ENCODE peak calls at places on chromosomes 6 and 20, in nine cellular contexts. F is HTR-8/SVneo, D is cerebellar cortex, I is aorta, P is A172, L is foreskin fibroblast, W is type B pancreatic cell, K is Panc1, Y is NCI-H1105 treated with DMSO at 0.1 percent for 48 hours. Z is an unnamed sample.

GRCh38 chr6:45791600-45792168 is 224.0 kb downstream of the CLIC5 start:
- DNase-seq in F (peak), D (no peak), I (no peak), P (peak), L (peak), W (no peak), K (no peak), Y (no peak), Z (no peak)

GRCh38 chr6:34176261-34177031 is 30.6 kb upstream of the GRM4 start:
- DNase-seq in F (no peak), D (no peak), I (no peak), P (no peak), L (no peak), W (no peak), K (no peak), Y (no peak), Z (no peak)

GRCh38 chr20:64024141-64024990 is 11.6 kb upstream of the C20orf204 start:
- DNase-seq in F (no peak), D (no peak), I (peak), P (no peak), L (no peak), W (no peak), K (no peak), Y (no peak), Z (no peak)

GRCh38 chr6:21998539-21998938 is 298.3 kb downstream of the PRL start:
- DNase-seq in F (no peak), D (no peak), I (no peak), P (no peak), L (no peak), W (no peak), K (no peak), Y (no peak), Z (no peak)

GRCh38 chr6:88730602-88731001 is 232.8 kb downstream of the RNGTT start:
- DNase-seq in F (peak), D (no peak), I (no peak), P (peak), L (peak), W (no peak), K (no peak), Y (no peak), Z (no peak)

GRCh38 chr6:128720891-128721290 is 162.0 kb upstream of the LAMA2 start:
- DNase-seq in F (no peak), D (no peak), I (no peak), P (no peak), L (no peak), W (no peak), K (no peak), Y (no peak), Z (no peak)

GRCh38 chr20:9422335-9422734 is 92.1 kb upstream of the LAMP5 start:
- DNase-seq in F (no peak), D (no peak), I (no peak), P (no peak), L (peak), W (no peak), K (no peak), Y (no peak), Z (no peak)

GRCh38 chr6:453152-453551 is 61.6 kb downstream of the IRF4 start:
- DNase-seq in F (no peak), D (no peak), I (no peak), P (no peak), L (peak), W (no peak), K (no peak), Y (no peak), Z (no peak)

GRCh38 chr6:45728674-45729073 is 287.0 kb downstream of the CLIC5 start:
- DNase-seq in F (peak), D (no peak), I (no peak), P (no peak), L (peak), W (no peak), K (no peak), Y (peak), Z (no peak)

Z was measured in 8988T.